ENCODE peak calls at places on chromosomes 1 and 21, in six cellular contexts. D is IMR-90; T is heart right ventricle; A is CD8-positive, alpha-beta T cell; F is body of pancreas; E is transverse colon. U is an unnamed sample.

GRCh38 chr1:63674865-63675815 is 81.9 kb downstream of the PGM1 start:
- DNase-seq in D (no peak), E (no peak), F (peak; percentile 42), A (no peak), T (no peak), U (no peak)

GRCh38 chr1:196078691-196079090 is 529.5 kb downstream of the KCNT2 start:
- DNase-seq in E (no peak), T (no peak), D (peak; percentile 18), A (no peak), F (no peak), U (no peak)

GRCh38 chr1:65434760-65435159 is 14.3 kb downstream of the LEPR start:
- DNase-seq in F (no peak), T (no peak), E (no peak), D (no peak), A (no peak), U (no peak)

GRCh38 chr1:229875086-229875485 is 192.0 kb upstream of the GALNT2 start:
- DNase-seq in A (no peak), F (no peak), T (no peak), D (no peak), E (no peak), U (no peak)

GRCh38 chr1:23585321-23586022 is 26.2 kb upstream of the ID3 start:
- DNase-seq in F (peak; percentile 27), E (no peak), A (no peak), D (peak; percentile 99), T (no peak), U (no peak)

GRCh38 chr1:116682641-116683221 is 15.2 kb upstream of the IGSF3 start:
- DNase-seq in E (no peak), T (no peak), D (no peak), A (no peak), F (no peak), U (no peak)

GRCh38 chr1:34884961-34885360 is 25.4 kb upstream of the SMIM12 start:
- DNase-seq in D (no peak), A (no peak), E (no peak), F (no peak), T (no peak), U (no peak)

GRCh38 chr1:30111431-30111830 is 612.0 kb downstream of the MATN1 start:
- DNase-seq in E (peak; percentile 51), A (no peak), F (peak; percentile 31), D (peak; percentile 41), T (peak; percentile 50), U (peak; percentile 74)

GRCh38 chr1:32062867-32063230 is 9.9 kb upstream of the TMEM39B start:
- DNase-seq in F (no peak), E (no peak), D (peak; percentile 23), T (no peak), A (no peak), U (no peak)

GRCh38 chr1:47031059-47031458 is 7.6 kb downstream of the CYP4X1 start:
- DNase-seq in E (no peak), D (no peak), T (no peak), F (peak; percentile 74), A (no peak), U (no peak)

GRCh38 chr21:43712268-43712942 is 6.5 kb upstream of the PDXK start:
- DNase-seq in F (peak; percentile 71), T (no peak), A (no peak), D (peak; percentile 32), E (peak; percentile 89), U (no peak)

GRCh38 chr1:18681423-18681835 is 50.8 kb downstream of the PAX7 start:
- DNase-seq in T (no peak), F (no peak), A (no peak), E (no peak), D (peak; percentile 16), U (no peak)

GRCh38 chr1:33637846-33638440 is 165.5 kb downstream of the ZSCAN20 start:
- DNase-seq in E (no peak), D (no peak), F (no peak), T (no peak), A (no peak), U (no peak)

GRCh38 chr1:160209041-160209655 is 4.0 kb downstream of the PEA15 start:
- DNase-seq in E (no peak), A (no peak), T (no peak), D (no peak), F (no peak), U (no peak)

DNA sequence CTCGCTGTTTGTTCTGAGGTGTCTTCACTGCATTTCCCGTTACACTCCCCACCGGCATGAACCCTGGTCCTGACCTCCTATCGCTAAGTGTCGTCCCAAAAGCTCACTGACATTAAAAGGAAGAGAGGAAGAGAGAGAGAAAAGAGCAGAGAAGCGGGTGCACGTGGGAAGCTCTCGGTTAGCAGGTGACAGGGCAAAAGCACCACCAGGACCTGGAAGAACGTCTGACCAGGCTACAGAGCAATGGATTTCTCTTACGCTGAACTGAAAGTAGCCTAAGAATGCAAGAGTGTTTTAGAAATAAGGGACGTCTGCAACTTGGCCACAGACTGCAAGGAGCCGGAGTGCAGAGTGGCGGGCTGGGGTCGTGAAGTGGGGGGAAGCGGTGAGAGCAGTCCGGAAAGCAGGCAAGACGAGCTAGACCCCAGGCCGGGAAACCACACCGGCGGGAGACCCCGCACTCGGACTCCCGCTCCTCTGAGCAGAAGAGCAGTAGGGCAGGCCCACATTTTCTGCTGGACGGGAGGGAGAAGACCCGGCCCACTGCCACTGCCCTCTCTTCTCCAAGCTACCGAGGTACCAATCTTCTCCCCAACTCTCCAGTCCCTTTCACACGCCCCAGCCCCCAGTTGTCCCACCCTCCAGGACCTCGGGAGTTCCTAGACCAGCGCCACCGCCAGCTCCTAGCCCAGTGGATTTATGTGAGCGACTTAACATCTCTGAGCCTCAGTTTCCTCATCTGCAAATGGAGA is 8.3 kb upstream of the MPZL1 start:
- DNase-seq in D (peak; percentile 24), A (no peak), T (peak; percentile 23), F (no peak), E (peak; percentile 26), U (peak; percentile 19)
- H3K27me3 ChIP-seq in D (peaks cover 9% of the 10 kb centered on the region), A (no peaks in the 10 kb centered on the region), T (no peaks in the 10 kb centered on the region), F (no peaks in the 10 kb centered on the region), E (no peaks in the 10 kb centered on the region), U (no peaks in the 10 kb centered on the region)

GRCh38 chr1:112954059-112954458 is 1.9 kb downstream of the SLC16A1 start:
- DNase-seq in D (peak; percentile 13), F (no peak), E (no peak), T (no peak), A (no peak), U (no peak)
- H3K4me3 ChIP-seq in D (no peak overlapping the region), F (no peak overlapping the region), E (peak overlapping the region; percentile 76), T (peak overlapping the region; percentile 66), A (no peak overlapping the region), U (peak overlapping the region; percentile 87)

GRCh38 chr21:34795152-34796141 is 126.7 kb downstream of the CLIC6 start:
- DNase-seq in T (no peak), A (no peak), D (peak; percentile 77), F (peak; percentile 42), E (peak; percentile 67), U (no peak)
- TF ChIP-seq CTCF in T (no peak), A (no peak), D (peak; percentile 10), F (no peak), E (peak; percentile 12), U (no peak)

DNA sequence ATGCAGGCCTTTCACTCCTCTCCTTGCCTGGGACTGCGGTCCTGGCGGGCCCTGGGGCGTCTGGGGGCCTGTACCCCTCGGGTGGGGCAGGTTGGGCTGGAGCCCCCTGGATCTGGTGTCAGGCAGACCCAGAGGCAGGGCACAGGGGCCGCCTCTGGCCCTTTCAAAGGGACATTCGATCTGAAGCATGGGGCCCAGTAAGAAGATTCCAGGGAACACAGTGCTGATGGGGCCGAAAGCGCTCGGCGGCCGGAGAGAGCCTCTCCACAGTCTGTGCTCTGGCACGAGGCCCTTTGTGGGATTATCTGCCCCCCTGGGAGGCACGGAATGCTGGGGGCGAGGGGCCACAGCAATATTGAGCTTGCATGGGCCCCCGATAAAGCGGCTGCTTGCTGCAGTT is 15.2 kb downstream of the PRDM16 start:
- DNase-seq in F (no peak), A (no peak), E (no peak), T (no peak), D (no peak), U (no peak)
- H3K27me3 ChIP-seq in F (no peaks in the 10 kb centered on the region), A (no peaks in the 10 kb centered on the region), E (no peaks in the 10 kb centered on the region), T (peaks cover 12% of the 10 kb centered on the region), D (peaks cover 2% of the 10 kb centered on the region), U (no peaks in the 10 kb centered on the region)

GRCh38 chr1:9538669-9539164 is 548 bp upstream of the SLC25A33 start:
- DNase-seq in T (no peak), E (peak; percentile 20), D (no peak), A (no peak), F (no peak), U (peak; percentile 40)

GRCh38 chr1:9536301-9536700 is 3.0 kb upstream of the SLC25A33 start:
- DNase-seq in E (no peak), D (no peak), F (no peak), A (no peak), T (no peak), U (no peak)

GRCh38 chr1:9539829-9540550 is 725 bp downstream of the SLC25A33 start:
- DNase-seq in A (peak; percentile 44), T (peak; percentile 32), D (peak; percentile 21), E (peak; percentile 58), F (peak; percentile 49), U (peak; percentile 62)

GRCh38 chr1:9539165-9539828 is at the start of gene SLC25A33:
- DNase-seq in A (peak; percentile 98), T (peak; percentile 98), D (peak; percentile 97), F (peak; percentile 97), E (peak; percentile 99), U (peak; percentile 99)

DNA sequence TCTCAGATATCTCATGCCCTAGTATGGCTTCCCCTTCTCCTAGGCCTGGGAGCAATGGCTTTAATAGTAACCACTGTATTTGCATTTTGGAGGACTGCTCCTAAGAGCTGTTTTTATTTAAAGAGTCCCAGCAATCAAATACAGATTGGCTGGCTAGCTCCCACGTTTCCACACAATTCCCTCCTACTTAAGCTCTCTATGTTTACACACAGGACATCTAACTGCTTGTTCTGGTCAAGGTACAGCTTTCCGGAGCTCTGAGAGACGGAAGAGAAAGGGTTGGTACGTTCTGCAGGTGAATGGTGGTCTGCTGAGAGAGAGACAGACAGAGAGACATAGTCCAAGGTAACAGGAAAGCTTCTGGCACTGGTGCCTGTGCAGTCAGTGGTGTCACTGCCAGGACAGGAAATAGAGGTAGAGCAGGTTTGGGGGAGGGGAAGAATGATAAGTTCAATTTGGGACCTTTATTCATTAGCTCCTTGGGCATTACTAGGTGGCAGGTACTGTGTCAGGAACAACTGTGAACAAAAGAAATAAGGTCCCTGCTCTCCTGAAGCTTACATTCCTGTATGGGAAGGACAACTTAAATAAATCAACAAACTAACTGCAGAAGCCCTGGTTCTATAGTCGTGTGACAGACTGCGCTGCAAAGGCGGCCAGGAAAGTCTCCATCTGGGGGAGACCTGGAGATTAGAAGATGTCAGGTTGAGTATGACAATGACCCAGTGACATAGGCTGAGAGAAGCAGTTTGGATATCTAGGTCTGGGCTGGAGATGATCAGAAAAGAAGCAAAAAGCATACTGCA is 1.2 kb upstream of the SLC25A33 start:
- DNase-seq in E (peak; percentile 50), T (no peak), F (peak; percentile 85), A (no peak), D (no peak), U (no peak)
- H3K4me3 ChIP-seq in E (peak overlapping the region; percentile 13), T (no peak overlapping the region), F (no peak overlapping the region), A (no peak overlapping the region), D (no peak overlapping the region), U (no peak overlapping the region)

GRCh38 chr1:200307755-200308066 is 102.1 kb downstream of the ZNF281 start:
- DNase-seq in F (no peak), A (no peak), E (no peak), D (no peak), T (no peak), U (no peak)
- TF ChIP-seq CTCF in F (no peak), A (peak; percentile 46), E (no peak), D (no peak), T (no peak), U (no peak)

U was measured in dorsolateral prefrontal cortex.